ENCODE peak calls at places on chromosomes 6 and 20, in five cellular contexts. D is neuronal stem cell, X is fibroblast of lung, M is PC-3, U is GM23338. P is an unnamed sample. For H3K4me1, the result is how much of the 10 kb centered on the place peaks cover.

GRCh38 chr6:3162565-3163247 is 5.4 kb upstream of the TUBB2A start:
- DNase-seq in D (peak), U (peak), M (peak), X (peak), P (peak)

GRCh38 chr20:58001381-58001780 is 227.1 kb downstream of the ANKRD60 start:
- DNase-seq in U (no peak), X (peak), M (no peak), D (no peak), P (no peak)

GRCh38 chr6:131400054-131400781 is 172.8 kb upstream of the ARG1 start:
- DNase-seq in X (peak), U (no peak), M (peak), D (no peak), P (no peak)

GRCh38 chr6:159461998-159462397 is 231.0 kb downstream of the SOD2 start:
- DNase-seq in X (no peak), U (no peak), D (no peak), M (no peak), P (peak)

GRCh38 chr6:3359973-3360726 is 96.7 kb downstream of the SLC22A23 start:
- DNase-seq in D (no peak), U (no peak), X (no peak), M (no peak), P (no peak)

GRCh38 chr6:160226118-160226541 is 32.5 kb downstream of the SLC22A2 start:
- DNase-seq in M (no peak), U (no peak), X (peak), D (no peak), P (no peak)

GRCh38 chr20:4601630-4602296 is 119.9 kb upstream of the PRND start:
- DNase-seq in X (peak), M (peak), D (no peak), U (no peak), P (no peak)

GRCh38 chr6:42938987-42939809 is 9.9 kb downstream of the CNPY3 start:
- DNase-seq in M (no peak), U (peak), X (no peak), D (no peak), P (no peak)

GRCh38 chr6:167568407-167569024 is 243.6 kb downstream of the TTLL2 start:
- DNase-seq in U (no peak), D (no peak), X (no peak), M (no peak), P (no peak)

GRCh38 chr6:169968541-169969270 is 217.3 kb downstream of the ERMARD start:
- DNase-seq in U (no peak), M (peak), D (no peak), X (no peak), P (no peak)

GRCh38 chr20:38001173-38001875 is 31.9 kb downstream of the TTI1 start:
- DNase-seq in X (peak), D (no peak), M (peak), U (no peak), P (no peak)

GRCh38 chr6:2782356-2782708 is 17.1 kb downstream of the WRNIP1 start:
- DNase-seq in D (no peak), M (no peak), X (no peak), U (no peak), P (no peak)

GRCh38 chr20:39857188-39857587 is 831.8 kb downstream of the MAFB start:
- DNase-seq in D (no peak), M (no peak), U (no peak), X (no peak), P (no peak)

GRCh38 chr6:13935190-13935880 is 10.6 kb downstream of the RNF182 start:
- DNase-seq in M (no peak), X (no peak), D (no peak), U (no peak), P (no peak)

GRCh38 chr20:33685328-33686007 is 717 bp downstream of the E2F1 start:
- DNase-seq in D (no peak), M (peak), X (no peak), U (peak), P (peak)

GRCh38 chr20:46010491-46011405 is 2.0 kb downstream of the MMP9 start:
- DNase-seq in D (no peak), U (no peak), X (no peak), M (no peak), P (no peak)

GRCh38 chr6:150165020-150165702 is 22.3 kb downstream of the PPP1R14C start:
- DNase-seq in X (no peak), D (no peak), U (no peak), M (no peak), P (no peak)

GRCh38 chr6:72651191-72651590 is 29.3 kb downstream of the KCNQ5 start:
- DNase-seq in X (peak), U (no peak), D (no peak), M (peak), P (no peak)

GRCh38 chr6:70164556-70164955 is 138.3 kb downstream of the COL9A1 start:
- DNase-seq in X (no peak), D (no peak), U (no peak), M (no peak), P (no peak)

GRCh38 chr20:10795286-10796026 is 121.7 kb upstream of the JAG1 start:
- DNase-seq in M (no peak), U (no peak), X (no peak), D (no peak), P (no peak)

GRCh38 chr20:57688864-57689263 is 21.0 kb downstream of the PMEPA1 start:
- DNase-seq in M (no peak), D (no peak), X (no peak), U (no peak), P (no peak)

GRCh38 chr6:14792118-14792955 is 453.5 kb upstream of the JARID2 start:
- DNase-seq in U (no peak), X (no peak), D (no peak), M (peak), P (no peak)

GRCh38 chr6:129292836-129293235 is 409.9 kb downstream of the LAMA2 start:
- DNase-seq in D (no peak), M (no peak), X (no peak), U (no peak), P (no peak)

GRCh38 chr20:46122071-46122470 is 4.0 kb downstream of the CD40 start:
- DNase-seq in U (no peak), M (peak), X (peak), D (no peak), P (no peak)

GRCh38 chr20:63009988-63010769 is 3.4 kb upstream of the BHLHE23 start:
- DNase-seq in D (no peak), M (no peak), X (peak), U (no peak), P (no peak)

GRCh38 chr20:58719258-58719657 is 26.7 kb downstream of the NPEPL1 start:
- DNase-seq in U (no peak), X (no peak), D (no peak), M (no peak), P (no peak)

GRCh38 chr6:166474721-166475565 is 92.2 kb upstream of the MPC1 start:
- DNase-seq in U (no peak), D (no peak), M (no peak), X (no peak), P (no peak)

GRCh38 chr6:14117158-14118090 is at the start of gene CD83:
- DNase-seq in U (peak), D (peak), M (peak), X (peak), P (peak)

GRCh38 chr6:92114091-92114490 is 1305.3 kb downstream of the EPHA7 start:
- DNase-seq in U (no peak), X (no peak), M (no peak), D (no peak), P (no peak)

GRCh38 chr6:124512431-124512830 is 449.8 kb upstream of the RNF217 start:
- DNase-seq in U (no peak), X (no peak), M (no peak), D (no peak), P (no peak)

GRCh38 chr20:37384683-37385174 is 38.8 kb downstream of the SRC start:
- DNase-seq in X (peak), U (peak), M (peak), D (peak), P (peak)

GRCh38 chr20:41837669-41838224 is 219.6 kb upstream of the CHD6 start:
- DNase-seq in X (no peak), D (no peak), U (no peak), M (no peak), P (no peak)

GRCh38 chr6:22828179-22829062 is 259.1 kb downstream of the HDGFL1 start:
- DNase-seq in M (peak), U (peak), X (peak), D (peak), P (no peak)

GRCh38 chr20:40992349-40993113 is 36.1 kb upstream of the TOP1 start:
- DNase-seq in U (no peak), M (no peak), D (no peak), X (no peak), P (peak)

GRCh38 chr20:36261389-36262105 is 25.3 kb downstream of the AAR2 start:
- DNase-seq in M (peak), U (no peak), D (no peak), X (no peak), P (no peak)

GRCh38 chr6:14871196-14871595 is 374.7 kb upstream of the JARID2 start:
- DNase-seq in X (peak), M (no peak), D (no peak), U (no peak), P (no peak)

GRCh38 chr6:52517502-52518278 is 59.2 kb downstream of the TRAM2 start:
- DNase-seq in U (peak), X (peak), D (peak), M (peak), P (no peak)
- H3K4me2 ChIP-seq in U (peak), X (peak), D (no peak), M (peak), P (no peak)

GRCh38 chr6:24906314-24906713 is 29.4 kb downstream of the RIPOR2 start:
- DNase-seq in U (no peak), D (no peak), M (no peak), X (no peak), P (no peak)

GRCh38 chr6:24909281-24910216 is 26.2 kb downstream of the RIPOR2 start:
- DNase-seq in U (peak), M (no peak), D (no peak), X (no peak), P (peak)

GRCh38 chr6:24910331-24910849 is 25.4 kb downstream of the RIPOR2 start:
- DNase-seq in U (peak), D (no peak), X (peak), M (no peak), P (peak)

GRCh38 chr6:24908555-24908954 is 27.2 kb downstream of the RIPOR2 start:
- DNase-seq in U (no peak), D (no peak), X (no peak), M (peak), P (no peak)

DNA sequence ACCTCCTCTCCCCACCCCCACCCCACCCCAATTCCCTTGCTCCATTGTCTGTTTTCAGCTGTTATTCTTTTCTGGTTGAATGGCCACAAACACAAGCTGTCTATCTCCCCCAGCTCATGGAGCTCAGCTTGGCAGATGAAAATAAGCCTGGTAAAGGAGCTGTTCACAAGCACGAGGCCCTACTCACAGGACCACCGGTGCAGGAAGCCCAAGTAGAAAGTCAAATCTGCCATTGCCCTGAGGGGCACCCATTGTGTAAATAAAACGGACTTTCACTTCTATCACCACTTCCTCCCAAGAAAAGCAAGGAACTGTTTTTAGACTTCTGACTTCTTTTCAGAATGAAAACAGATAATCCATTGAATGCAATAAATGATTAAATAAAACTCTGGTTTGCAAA is 27.8 kb downstream of the RIPOR2 start:
- DNase-seq in M (no peak), X (no peak), U (no peak), D (no peak), P (peak)
- H3K4me1 ChIP-seq in M (under half), X (under half), U (under half), D (under half), P (half or more)

DNA sequence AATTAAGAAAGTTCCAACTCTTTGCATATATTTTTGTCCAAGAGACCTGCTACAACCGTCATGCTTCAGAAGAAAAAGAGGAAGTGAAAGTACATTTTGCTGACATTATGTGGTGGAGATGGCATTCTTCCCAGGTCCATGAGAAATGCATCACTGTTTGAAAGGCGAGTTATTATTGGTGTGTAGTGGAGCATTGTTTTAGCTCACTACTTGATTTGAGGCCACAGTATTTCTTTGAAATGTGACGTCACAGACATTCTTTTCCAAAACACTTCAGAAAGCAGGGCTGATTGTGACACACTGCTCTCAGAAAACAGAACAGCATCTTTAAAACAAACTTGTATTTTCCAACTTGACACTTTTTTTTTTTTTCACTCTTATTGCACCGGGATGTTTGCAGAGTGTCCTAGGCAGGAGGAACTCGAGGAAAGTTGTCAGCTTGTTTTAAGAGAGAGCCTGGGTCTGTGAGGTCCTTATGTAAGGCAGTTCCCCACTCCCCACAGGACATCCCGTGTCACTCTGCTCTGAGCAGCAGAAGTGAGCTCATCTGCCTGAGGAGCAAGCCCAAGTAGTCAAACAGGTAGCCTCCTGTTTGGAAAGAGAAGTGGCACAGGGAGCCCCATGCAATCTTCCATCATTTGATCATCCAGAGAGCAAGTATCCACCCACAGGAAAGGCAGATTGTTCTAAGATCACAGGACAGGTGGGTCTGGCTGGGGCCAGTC is 1.1 kb downstream of the SPTLC3 start:
- DNase-seq in M (peak), U (no peak), D (no peak), X (peak), P (peak)
- H3K27ac ChIP-seq in M (peak), U (no peak), D (no peak), X (peak), P (no peak)

GRCh38 chr6:87671555-87672029 is 30.4 kb downstream of the AKIRIN2 start:
- DNase-seq in M (no peak), U (no peak), X (no peak), D (no peak), P (no peak)

GRCh38 chr6:87670707-87671106 is 31.3 kb downstream of the AKIRIN2 start:
- DNase-seq in X (no peak), M (no peak), U (no peak), D (no peak), P (no peak)

GRCh38 chr6:87673237-87673636 is 28.8 kb downstream of the AKIRIN2 start:
- DNase-seq in D (no peak), U (no peak), X (no peak), M (no peak), P (no peak)

GRCh38 chr6:87674286-87674685 is 27.7 kb downstream of the AKIRIN2 start:
- DNase-seq in D (no peak), M (no peak), X (no peak), U (no peak), P (no peak)

DNA sequence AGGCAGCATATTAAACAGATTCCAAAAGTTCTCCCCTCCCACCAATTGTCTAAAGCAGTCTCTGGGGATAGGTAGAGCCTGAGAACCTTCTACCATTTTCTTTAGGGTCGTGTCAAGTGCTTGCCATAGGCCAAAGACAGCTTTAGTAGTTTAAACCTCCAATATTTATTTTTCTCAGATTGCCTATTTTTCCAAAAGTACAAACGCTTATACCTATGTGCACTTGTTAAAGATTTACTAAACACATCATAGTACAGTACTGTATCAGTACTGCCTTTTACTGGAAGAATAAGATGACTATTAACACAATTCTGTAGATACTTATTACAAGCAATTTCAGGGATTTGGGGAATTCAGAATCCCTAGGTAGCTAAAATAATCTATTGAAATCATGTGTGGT is 29.4 kb downstream of the AKIRIN2 start:
- DNase-seq in D (no peak), M (no peak), U (no peak), X (no peak), P (no peak)
- H3K4me2 ChIP-seq in D (no peak), M (no peak), U (no peak), X (no peak), P (no peak)

GRCh38 chr20:43919686-43920403 is 5.2 kb downstream of the TOX2 start:
- DNase-seq in M (peak), U (no peak), X (no peak), D (no peak), P (no peak)
- H3K4me1 ChIP-seq in M (under half), U (under half), X (under half), D (under half), P (under half)

GRCh38 chr20:49393803-49394202 is 88.7 kb downstream of the KCNB1 start:
- DNase-seq in M (no peak), X (no peak), U (no peak), D (no peak), P (no peak)

GRCh38 chr20:49394757-49395156 is 87.7 kb downstream of the KCNB1 start:
- DNase-seq in M (no peak), X (no peak), D (no peak), U (no peak), P (no peak)

GRCh38 chr20:49394264-49394663 is 88.2 kb downstream of the KCNB1 start:
- DNase-seq in M (no peak), D (no peak), U (no peak), X (no peak), P (no peak)

GRCh38 chr20:49391404-49392245 is 90.8 kb downstream of the KCNB1 start:
- DNase-seq in M (no peak), D (no peak), X (no peak), U (no peak), P (no peak)

DNA sequence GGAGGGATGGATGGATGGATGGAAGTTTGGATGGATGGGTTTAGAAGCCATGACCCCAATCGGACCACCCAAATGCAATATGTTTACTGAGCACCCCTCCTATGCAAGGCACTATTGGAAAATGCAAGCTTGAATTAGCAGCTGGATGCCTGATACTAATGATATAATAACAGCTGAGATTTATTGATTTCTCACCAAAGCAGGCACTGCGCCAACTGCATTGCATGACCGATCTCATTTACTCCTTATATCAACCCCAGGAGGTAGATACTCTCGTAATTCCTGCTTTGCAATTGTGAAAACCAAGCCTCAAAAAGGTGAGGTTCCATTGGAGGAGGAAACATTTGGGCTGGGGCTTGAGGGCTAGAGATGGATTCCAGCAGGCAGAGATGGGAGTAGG is 89.7 kb downstream of the KCNB1 start:
- DNase-seq in U (no peak), X (no peak), M (no peak), D (no peak), P (no peak)
- H3K27ac ChIP-seq in U (no peak), X (no peak), M (no peak), D (no peak), P (no peak)

GRCh38 chr6:39054577-39055142 is 6.1 kb downstream of the GLP1R start:
- DNase-seq in X (no peak), U (peak), M (no peak), D (no peak), P (no peak)

GRCh38 chr6:39056681-39057080 is 8.1 kb downstream of the GLP1R start:
- DNase-seq in U (no peak), M (no peak), X (no peak), D (no peak), P (no peak)

GRCh38 chr6:39055661-39056060 is 7.1 kb downstream of the GLP1R start:
- DNase-seq in U (no peak), D (no peak), X (no peak), M (no peak), P (no peak)

GRCh38 chr6:39057251-39058155 is 8.9 kb downstream of the GLP1R start:
- DNase-seq in D (no peak), X (no peak), U (no peak), M (no peak), P (no peak)

DNA sequence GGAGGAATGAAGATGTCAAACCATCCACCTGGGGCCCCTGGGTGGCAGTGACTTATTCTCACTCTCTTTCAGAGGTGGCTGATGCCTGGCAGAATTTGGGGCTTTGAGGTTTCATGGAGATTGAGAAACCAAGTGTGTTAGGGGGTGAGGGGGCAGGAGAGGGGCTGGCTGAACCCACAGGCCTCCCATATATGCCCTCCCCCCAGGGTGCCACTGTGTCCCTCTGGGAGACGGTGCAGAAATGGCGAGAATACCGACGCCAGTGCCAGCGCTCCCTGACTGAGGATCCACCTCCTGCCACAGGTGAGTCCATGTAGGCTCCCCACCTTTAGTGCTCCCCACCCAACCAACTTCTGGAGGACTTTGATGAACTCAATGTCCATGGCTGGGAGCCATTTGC is 7.6 kb downstream of the GLP1R start:
- DNase-seq in D (no peak), U (no peak), X (no peak), M (no peak), P (no peak)
- H3K4me2 ChIP-seq in D (no peak), U (no peak), X (no peak), M (no peak), P (no peak)